ENCODE peak calls at places on chromosomes 6 and 20, in four cellular contexts. X, E, W and A are unnamed samples.

GRCh38 chr6:35850209-35850608 is 45.1 kb downstream of the LHFPL5 start:
- DNase-seq in W (no peak), X (no peak), E (no peak), A (no peak)

GRCh38 chr20:59123011-59123676 is 40.5 kb upstream of the ZNF831 start:
- DNase-seq in W (no peak), X (no peak), E (no peak), A (no peak)

GRCh38 chr20:19956976-19957375 is 60.2 kb upstream of the NAA20 start:
- DNase-seq in X (no peak), E (no peak), W (no peak), A (no peak)

GRCh38 chr6:85580878-85581267 is 12.8 kb downstream of the SNX14 start:
- DNase-seq in E (peak), X (peak), W (no peak), A (no peak)

GRCh38 chr6:68296126-68296525 is 339.0 kb upstream of the ADGRB3 start:
- DNase-seq in W (no peak), X (peak), E (no peak), A (no peak)

GRCh38 chr20:49319204-49319809 is 41.5 kb upstream of the ZNFX1 start:
- DNase-seq in E (no peak), W (no peak), X (no peak), A (no peak)

GRCh38 chr6:131937703-131938631 is 13.2 kb downstream of the CCN2 start:
- DNase-seq in W (no peak), E (no peak), X (peak), A (no peak)

GRCh38 chr6:97469451-97469850 is 186.4 kb upstream of the MMS22L start:
- DNase-seq in E (no peak), X (no peak), W (no peak), A (no peak)

GRCh38 chr20:38109657-38110524 is 55.2 kb downstream of the TGM2 start:
- DNase-seq in W (no peak), X (peak), E (peak), A (no peak)

GRCh38 chr6:169545956-169546355 is 155.9 kb downstream of the WDR27 start:
- DNase-seq in E (no peak), W (no peak), X (peak), A (no peak)

GRCh38 chr20:63376283-63377250 is 15.4 kb upstream of the CHRNA4 start:
- DNase-seq in W (no peak), X (no peak), E (no peak), A (no peak)
- H3K4me3 ChIP-seq in W (no peak), X (no peak), E (no peak), A (no peak)

GRCh38 chr6:106005954-106006353 is 80.2 kb upstream of the PRDM1 start:
- DNase-seq in X (no peak), W (no peak), E (no peak), A (no peak)

GRCh38 chr6:106002005-106002404 is 84.1 kb upstream of the PRDM1 start:
- DNase-seq in X (no peak), W (no peak), E (no peak), A (no peak)

GRCh38 chr6:105995403-105995699 is 90.8 kb upstream of the PRDM1 start:
- DNase-seq in E (no peak), X (no peak), W (no peak), A (no peak)

GRCh38 chr6:106005013-106005412 is 81.1 kb upstream of the PRDM1 start:
- DNase-seq in E (no peak), W (no peak), X (peak), A (no peak)

DNA sequence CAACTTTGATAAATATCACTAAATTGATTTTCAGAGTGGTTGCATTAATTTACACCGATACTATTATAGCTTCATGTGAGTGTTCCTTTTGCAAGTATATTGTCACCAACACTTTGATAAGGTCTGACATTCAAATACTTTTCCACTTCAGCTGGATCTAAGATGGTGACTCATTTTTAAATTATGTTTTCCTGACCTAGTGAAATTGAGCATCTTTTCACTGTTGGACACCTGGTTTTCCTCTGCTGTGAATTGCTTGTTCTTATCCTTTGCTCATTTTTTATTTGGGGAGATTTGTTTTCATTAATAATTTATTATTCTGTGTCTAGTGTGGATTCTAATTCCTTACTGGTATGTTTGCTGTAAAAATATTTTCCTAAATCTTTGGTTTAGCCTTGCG is 85.2 kb upstream of the PRDM1 start:
- DNase-seq in W (no peak), E (no peak), X (no peak), A (no peak)
- H3K4me3 ChIP-seq in W (no peak), E (no peak), X (no peak), A (no peak)

DNA sequence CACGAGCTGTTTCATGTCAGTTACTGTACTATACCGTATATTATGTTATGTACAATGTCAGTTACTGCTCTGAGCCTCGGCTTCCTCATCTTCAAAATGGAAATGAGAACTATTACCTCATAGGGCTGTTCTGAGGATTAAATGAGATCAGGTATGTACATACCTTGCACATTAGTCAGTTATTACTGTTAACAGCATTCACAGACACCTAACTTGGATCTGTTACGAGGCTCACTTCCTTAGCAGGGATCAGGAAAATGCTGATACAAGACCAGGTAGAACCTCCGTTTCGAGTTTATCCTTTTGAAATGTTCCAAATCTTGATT is 69.7 kb upstream of the TBC1D7 start:
- DNase-seq in E (no peak), X (peak), W (no peak), A (no peak)
- H3K4me3 ChIP-seq in E (no peak), X (no peak), W (no peak), A (no peak)

DNA sequence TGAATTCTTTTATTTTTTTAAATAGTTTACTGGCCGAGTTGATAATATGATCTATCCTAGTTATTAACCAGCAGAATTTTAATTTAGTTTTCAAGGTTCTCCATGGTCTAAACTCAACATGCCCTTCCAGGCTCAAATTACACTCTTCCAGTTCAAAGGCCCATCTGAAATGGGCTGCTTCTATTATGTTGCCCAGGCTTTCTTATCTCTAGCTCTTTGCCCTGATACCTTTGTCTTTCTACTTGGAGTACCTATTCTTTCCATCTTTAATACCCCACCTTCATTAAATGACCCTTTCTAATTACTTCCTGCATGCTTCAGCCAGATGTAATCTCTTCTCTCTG is 541.2 kb upstream of the FLRT3 start:
- DNase-seq in E (no peak), W (no peak), X (no peak), A (no peak)
- H3K4me3 ChIP-seq in E (no peak), W (no peak), X (no peak), A (no peak)

DNA sequence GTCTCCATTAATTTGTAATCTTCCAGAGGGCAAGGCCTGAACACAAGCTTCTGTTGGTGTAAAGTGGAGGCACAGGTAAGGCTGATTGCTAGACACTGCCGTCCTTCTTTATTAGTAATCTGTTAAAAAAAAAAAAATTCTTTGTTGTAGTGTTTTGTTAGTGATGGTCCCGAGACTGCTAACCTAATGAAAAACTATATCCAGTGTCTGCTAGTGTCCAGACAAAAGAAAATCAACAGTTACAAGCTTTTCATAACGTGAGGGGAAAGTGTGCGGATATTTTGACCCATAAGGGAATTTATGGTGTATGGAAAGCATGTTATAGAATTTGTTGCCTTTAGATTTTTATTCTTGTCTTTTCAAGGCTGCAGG is 4.2 kb upstream of the HIVEP1 start:
- DNase-seq in E (no peak), W (no peak), X (no peak), A (no peak)
- H3K4me3 ChIP-seq in E (peak), W (peak), X (peak), A (peak)

DNA sequence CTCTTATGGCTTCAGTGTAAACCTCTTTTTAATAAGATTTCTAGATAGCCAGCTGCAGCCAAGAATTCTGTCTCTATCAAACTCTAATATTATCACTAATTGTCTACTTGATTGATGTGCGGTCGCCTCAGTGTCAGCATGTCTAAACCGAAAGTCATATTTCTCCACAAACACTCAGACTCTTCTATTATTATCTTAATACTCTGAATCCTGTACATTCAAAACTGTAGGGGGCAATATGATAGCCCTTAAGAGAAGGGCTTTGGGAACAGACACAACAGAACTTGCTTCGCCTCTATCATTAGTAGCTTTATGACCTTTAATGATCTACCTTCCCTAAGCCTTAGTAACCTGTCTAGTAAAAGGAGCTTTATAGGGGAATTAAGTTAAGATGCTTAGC is 379.7 kb upstream of the PTCHD4 start:
- DNase-seq in E (no peak), W (no peak), X (no peak), A (no peak)
- H3K4me3 ChIP-seq in E (no peak), W (no peak), X (no peak), A (no peak)

DNA sequence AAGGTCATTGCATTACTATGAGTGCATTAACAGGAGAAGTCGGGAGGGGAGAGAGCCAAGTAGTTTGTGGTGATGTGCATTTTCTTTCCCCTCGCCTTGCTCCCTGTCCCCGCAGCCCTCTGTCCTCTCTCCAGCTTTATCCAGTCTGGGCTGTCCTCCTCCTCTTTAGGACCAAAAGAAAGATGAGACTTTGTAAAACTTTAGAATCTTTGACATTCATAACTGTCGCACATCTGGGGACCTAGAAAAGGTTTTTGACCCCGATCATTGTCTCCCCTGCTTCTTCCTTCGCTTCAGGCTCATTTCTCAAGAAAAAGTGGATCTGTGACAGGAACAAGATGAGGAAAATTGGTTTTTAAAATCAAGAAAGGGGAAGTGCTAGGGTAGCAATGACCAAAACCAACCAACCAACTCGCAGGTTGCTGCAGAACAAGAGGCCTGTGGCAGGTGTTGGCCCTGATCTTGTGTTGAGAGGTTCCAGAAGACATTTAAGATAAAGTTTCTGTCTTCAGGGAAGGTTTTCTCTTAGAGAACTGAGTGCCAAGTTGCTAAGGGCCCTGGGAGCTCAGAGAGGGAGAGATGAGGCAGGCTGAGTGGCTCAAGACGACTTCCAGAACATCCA is 17.6 kb downstream of the SYTL3 start:
- DNase-seq in W (no peak), X (no peak), E (no peak), A (no peak)
- H3K4me3 ChIP-seq in W (no peak), X (no peak), E (no peak), A (no peak)

GRCh38 chr6:12961761-12962160 is 245.2 kb downstream of the PHACTR1 start:
- DNase-seq in X (no peak), E (no peak), W (no peak), A (no peak)

GRCh38 chr6:12955996-12956395 is 239.4 kb downstream of the PHACTR1 start:
- DNase-seq in W (peak), X (no peak), E (no peak), A (no peak)

GRCh38 chr6:12956991-12957320 is 240.4 kb downstream of the PHACTR1 start:
- DNase-seq in X (no peak), W (no peak), E (no peak), A (no peak)

GRCh38 chr6:12958052-12958706 is 241.6 kb downstream of the PHACTR1 start:
- DNase-seq in E (no peak), X (peak), W (no peak), A (no peak)

GRCh38 chr6:12957321-12958051 is 240.9 kb downstream of the PHACTR1 start:
- DNase-seq in W (no peak), X (peak), E (peak), A (no peak)
- H3K4me3 ChIP-seq in W (peak), X (peak), E (peak), A (peak)

GRCh38 chr6:163354779-163355431 is 59.6 kb upstream of the QKI start:
- DNase-seq in E (peak), X (peak), W (no peak), A (no peak)
- H3K4me3 ChIP-seq in E (peak), X (no peak), W (no peak), A (no peak)